ENCODE peak calls at places on chromosomes 6 and 20, in five cellular contexts. A is fibroblast of lung, X is NCI-H1105 treated with DMSO at 0.1 percent for 48 hours, Q is T-cell, H is fibroblast of pulmonary artery. Y is an unnamed sample.

GRCh38 chr6:106754215-106754614 is 124.8 kb downstream of the QRSL1 start:
- DNase-seq in A (no peak), H (no peak), Q (no peak), X (no peak), Y (no peak)

GRCh38 chr6:39465539-39465938 is 143.0 kb upstream of the KCNK16 start:
- DNase-seq in H (no peak), X (no peak), Q (no peak), A (no peak), Y (no peak)

GRCh38 chr20:46350201-46350985 is 42.1 kb upstream of the CDH22 start:
- DNase-seq in A (peak), X (no peak), H (peak), Q (no peak), Y (no peak)

GRCh38 chr6:148491638-148492210 is 149.1 kb downstream of the SASH1 start:
- DNase-seq in Q (no peak), X (no peak), A (peak), H (no peak), Y (no peak)

GRCh38 chr6:123909989-123910388 is 106.3 kb downstream of the NKAIN2 start:
- DNase-seq in H (no peak), A (no peak), X (peak), Q (no peak), Y (no peak)

GRCh38 chr20:61161649-61162210 is 90.3 kb upstream of the CDH4 start:
- DNase-seq in X (peak), A (no peak), H (no peak), Q (no peak), Y (no peak)

GRCh38 chr6:4491501-4492260 is 284.5 kb upstream of the CDYL start:
- DNase-seq in X (no peak), Q (no peak), H (peak), A (peak), Y (no peak)

GRCh38 chr6:139407718-139408222 is 33.3 kb upstream of the CITED2 start:
- DNase-seq in Q (no peak), H (peak), X (no peak), A (peak), Y (no peak)

GRCh38 chr6:8888468-8888867 is 453.1 kb upstream of the SLC35B3 start:
- DNase-seq in A (no peak), X (no peak), Q (no peak), H (no peak), Y (no peak)

GRCh38 chr6:139577124-139577800 is 202.8 kb upstream of the CITED2 start:
- DNase-seq in A (peak), H (no peak), Q (no peak), X (no peak), Y (no peak)

Y was measured in left cardiac atrium.